ENCODE peak calls at places on chromosomes 1 and 21, in six cellular contexts. P, Y, X, A, Q and G are unnamed samples.

GRCh38 chr1:156489166-156489934 is 11.2 kb downstream of the MEF2D start:
- DNase-seq in A (no peak), P (no peak), Q (peak), X (no peak), Y (peak), G (no peak)

GRCh38 chr1:19323987-19324664 is 12.0 kb downstream of the SLC66A1 start:
- DNase-seq in P (no peak), Q (no peak), A (no peak), X (no peak), Y (no peak), G (no peak)

GRCh38 chr1:32447469-32448185 is 17.2 kb upstream of the ZBTB8B start:
- DNase-seq in Y (no peak), X (no peak), Q (peak), P (peak), A (no peak), G (peak)

GRCh38 chr1:51557168-51557567 is 38.1 kb upstream of the EPS15 start:
- DNase-seq in A (no peak), Q (no peak), Y (no peak), P (no peak), X (no peak), G (no peak)

GRCh38 chr1:36523850-36524249 is 41.1 kb upstream of the CSF3R start:
- DNase-seq in P (no peak), A (no peak), Y (no peak), X (no peak), Q (no peak), G (peak)

GRCh38 chr1:11738783-11739182 is 2.8 kb downstream of the AGTRAP start:
- DNase-seq in Q (no peak), Y (no peak), P (no peak), A (no peak), X (no peak), G (no peak)

GRCh38 chr21:44932366-44933181 is 7.3 kb upstream of the SLX9 start:
- DNase-seq in Q (peak), A (no peak), X (no peak), P (no peak), Y (peak), G (no peak)

GRCh38 chr1:112395832-112396667 is at the start of gene CTTNBP2NL:
- DNase-seq in P (peak), Q (peak), X (no peak), Y (peak), A (peak), G (peak)

GRCh38 chr1:163071381-163072255 is 2.5 kb downstream of the RGS4 start:
- DNase-seq in X (no peak), A (peak), Y (peak), Q (peak), P (peak), G (peak)

GRCh38 chr1:115575661-115576060 is 66.1 kb upstream of the VANGL1 start:
- DNase-seq in Q (no peak), P (no peak), X (no peak), A (no peak), Y (no peak), G (no peak)

GRCh38 chr1:178050084-178050483 is 43.8 kb upstream of the RASAL2 start:
- DNase-seq in A (peak), Q (no peak), X (no peak), Y (no peak), P (no peak), G (no peak)

GRCh38 chr1:89351622-89352311 is 12.1 kb upstream of the GBP6 start:
- DNase-seq in X (no peak), P (no peak), Y (no peak), Q (no peak), A (no peak), G (no peak)

GRCh38 chr1:5142389-5142788 is 488.0 kb downstream of the AJAP1 start:
- DNase-seq in Y (no peak), P (no peak), X (no peak), A (no peak), Q (no peak), G (no peak)

GRCh38 chr1:96559707-96560588 is 161.6 kb upstream of the PTBP2 start:
- DNase-seq in Y (no peak), P (no peak), Q (no peak), X (no peak), A (no peak), G (peak)

GRCh38 chr1:66283583-66284041 is 250.3 kb upstream of the SGIP1 start:
- DNase-seq in X (peak), Y (no peak), P (no peak), A (no peak), Q (no peak), G (no peak)

GRCh38 chr1:221741364-221741970 is 422 bp downstream of the DUSP10 start:
- DNase-seq in P (no peak), A (no peak), Q (peak), Y (peak), X (no peak), G (no peak)

GRCh38 chr1:67941746-67942145 is 108.5 kb upstream of the GNG12 start:
- DNase-seq in A (no peak), X (no peak), Q (no peak), Y (no peak), P (no peak), G (no peak)

GRCh38 chr1:51648180-51649109 is 31.6 kb downstream of the OSBPL9 start:
- DNase-seq in A (peak), P (no peak), Y (peak), X (no peak), Q (peak), G (no peak)

GRCh38 chr1:15969321-15969880 is 6.5 kb downstream of the ZBTB17 start:
- DNase-seq in Y (no peak), X (no peak), Q (no peak), P (no peak), A (no peak), G (no peak)

GRCh38 chr1:197181982-197182381 is 35.5 kb upstream of the ASPM start:
- DNase-seq in X (no peak), P (no peak), A (no peak), Y (no peak), Q (no peak), G (no peak)

GRCh38 chr21:15826147-15826780 is 96.5 kb downstream of the USP25 start:
- DNase-seq in X (peak), Q (peak), A (peak), P (peak), Y (peak), G (peak)

GRCh38 chr1:34984435-34985062 is 598 bp downstream of the TMEM35B start:
- DNase-seq in P (no peak), X (no peak), Q (peak), A (no peak), Y (peak), G (no peak)

GRCh38 chr1:19635646-19636045 is 8.5 kb upstream of the NBL1 start:
- DNase-seq in Q (no peak), A (no peak), Y (no peak), X (no peak), P (no peak), G (no peak)

GRCh38 chr1:41024953-41025352 is 3.4 kb upstream of the SLFNL1 start:
- DNase-seq in X (no peak), P (no peak), A (no peak), Y (no peak), Q (no peak), G (no peak)

GRCh38 chr1:21200767-21201166 is 24.1 kb upstream of the EIF4G3 start:
- DNase-seq in Q (no peak), Y (no peak), A (no peak), X (no peak), P (no peak), G (no peak)

GRCh38 chr1:85708826-85709222 is 591 bp upstream of the ZNHIT6 start:
- DNase-seq in P (no peak), Q (peak), X (no peak), A (peak), Y (no peak), G (no peak)

GRCh38 chr1:906532-907420 is 16.9 kb upstream of the SAMD11 start:
- DNase-seq in X (no peak), A (no peak), Y (peak), Q (peak), P (peak), G (no peak)

GRCh38 chr21:16241021-16241420 is 511.2 kb downstream of the USP25 start:
- DNase-seq in Q (no peak), A (no peak), X (no peak), Y (no peak), P (no peak), G (no peak)

GRCh38 chr1:211145944-211146343 is 12.0 kb upstream of the KCNH1 start:
- DNase-seq in X (no peak), A (no peak), P (no peak), Y (no peak), Q (no peak), G (no peak)

GRCh38 chr1:198269352-198269940 is 112.6 kb downstream of the NEK7 start:
- DNase-seq in Q (no peak), Y (no peak), A (no peak), X (no peak), P (no peak), G (no peak)

GRCh38 chr1:205064741-205065316 is 19.4 kb downstream of the TMEM81 start:
- DNase-seq in A (no peak), X (no peak), Q (no peak), P (no peak), Y (no peak), G (no peak)

GRCh38 chr21:16370176-16370575 is 640.4 kb downstream of the USP25 start:
- DNase-seq in Q (no peak), Y (no peak), X (no peak), P (no peak), A (no peak), G (no peak)

GRCh38 chr1:233993651-233994050 is 89.2 kb downstream of the SLC35F3 start:
- DNase-seq in P (peak), A (no peak), Q (no peak), Y (no peak), X (peak), G (no peak)

GRCh38 chr1:225468270-225469020 is 40.6 kb upstream of the LBR start:
- DNase-seq in P (no peak), Q (no peak), X (no peak), A (no peak), Y (no peak), G (no peak)

GRCh38 chr1:63976006-63976405 is 202.2 kb downstream of the ROR1 start:
- DNase-seq in A (no peak), X (no peak), Y (no peak), Q (no peak), P (no peak), G (no peak)

GRCh38 chr1:18060331-18060730 is 47.3 kb upstream of the IGSF21 start:
- DNase-seq in Q (no peak), A (no peak), Y (no peak), X (no peak), P (no peak), G (no peak)

GRCh38 chr1:185585770-185586169 is 148.4 kb upstream of the HMCN1 start:
- DNase-seq in Y (no peak), P (no peak), X (no peak), A (peak), Q (no peak), G (no peak)

GRCh38 chr1:35264861-35265260 is 3.6 kb upstream of the ZMYM4 start:
- DNase-seq in Q (no peak), A (peak), P (no peak), Y (no peak), X (no peak), G (peak)

GRCh38 chr1:244029137-244029536 is 21.9 kb upstream of the ZBTB18 start:
- DNase-seq in Y (no peak), P (no peak), Q (no peak), X (no peak), A (no peak), G (no peak)

GRCh38 chr1:184973308-184974085 is 811 bp downstream of the NIBAN1 start:
- DNase-seq in A (no peak), X (peak), P (no peak), Y (no peak), Q (peak), G (peak)

GRCh38 chr1:27508139-27508665 is 18.2 kb upstream of the WASF2 start:
- DNase-seq in A (peak), X (no peak), Y (peak), P (no peak), Q (peak), G (no peak)

GRCh38 chr1:27505420-27505680 is 15.4 kb upstream of the WASF2 start:
- DNase-seq in Y (no peak), X (no peak), A (no peak), P (no peak), Q (peak), G (no peak)

GRCh38 chr1:27504588-27505419 is 14.8 kb upstream of the WASF2 start:
- DNase-seq in A (peak), Q (peak), X (no peak), P (no peak), Y (peak), G (no peak)

GRCh38 chr1:27503961-27504587 is 14.1 kb upstream of the WASF2 start:
- DNase-seq in P (no peak), Q (no peak), X (no peak), Y (no peak), A (no peak), G (no peak)

DNA sequence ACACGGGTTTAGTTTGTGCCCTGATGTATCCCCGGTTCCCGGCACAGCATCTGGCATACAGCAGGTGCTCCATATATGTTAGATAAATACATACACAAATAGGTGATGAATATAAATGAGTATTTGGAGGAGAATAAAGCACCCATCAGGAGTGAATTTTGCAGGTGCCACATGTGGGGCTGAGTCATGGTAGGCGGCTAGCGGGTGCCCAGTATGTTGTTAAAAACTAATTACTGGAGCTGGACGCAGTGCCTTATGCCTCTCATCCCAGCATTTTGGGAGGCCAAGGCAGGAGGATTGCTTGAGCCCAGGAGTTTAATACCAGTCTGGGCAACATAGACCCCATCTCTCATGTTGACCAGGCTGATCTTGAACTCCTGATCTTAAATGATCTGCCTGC is 16.7 kb upstream of the WASF2 start:
- DNase-seq in X (no peak), A (no peak), P (no peak), Y (no peak), Q (peak), G (no peak)
- TF ChIP-seq YY1 in X (no peak), A (no peak), P (no peak), Y (no peak), Q (no peak), G (no peak)

GRCh38 chr1:167196185-167196584 is 24.5 kb upstream of the POU2F1 start:
- DNase-seq in Q (no peak), Y (no peak), X (no peak), P (no peak), A (no peak), G (no peak)
- TF ChIP-seq YY1 in Q (no peak), Y (no peak), X (no peak), P (no peak), A (no peak), G (no peak)

GRCh38 chr1:242876021-242876420 is 351.5 kb upstream of the PLD5 start:
- DNase-seq in X (no peak), A (no peak), P (no peak), Q (no peak), Y (no peak), G (no peak)

GRCh38 chr1:242872521-242872920 is 348.0 kb upstream of the PLD5 start:
- DNase-seq in X (no peak), Q (no peak), A (no peak), P (no peak), Y (no peak), G (no peak)

GRCh38 chr1:242877743-242878142 is 353.2 kb upstream of the PLD5 start:
- DNase-seq in Y (no peak), X (no peak), P (no peak), Q (no peak), A (no peak), G (no peak)

GRCh38 chr1:242873661-242874060 is 349.2 kb upstream of the PLD5 start:
- DNase-seq in X (no peak), Q (no peak), A (no peak), P (no peak), Y (no peak), G (no peak)

GRCh38 chr1:242877229-242877628 is 352.7 kb upstream of the PLD5 start:
- DNase-seq in Y (no peak), X (no peak), A (no peak), Q (peak), P (no peak), G (no peak)
- TF ChIP-seq YY1 in Y (no peak), X (no peak), A (no peak), Q (no peak), P (no peak), G (no peak)

GRCh38 chr1:43439781-43440180 is 13.9 kb downstream of the HYI start:
- DNase-seq in Y (no peak), X (no peak), A (no peak), P (no peak), Q (no peak), G (no peak)

GRCh38 chr1:43441894-43442632 is 11.7 kb downstream of the HYI start:
- DNase-seq in P (no peak), A (no peak), X (no peak), Y (no peak), Q (no peak), G (no peak)

GRCh38 chr1:43441166-43441893 is 12.4 kb downstream of the HYI start:
- DNase-seq in Q (no peak), Y (no peak), P (no peak), A (no peak), X (no peak), G (no peak)

GRCh38 chr1:43439121-43439581 is 14.6 kb downstream of the HYI start:
- DNase-seq in P (no peak), Y (no peak), A (no peak), X (no peak), Q (no peak), G (no peak)

GRCh38 chr1:43440358-43440757 is 13.4 kb downstream of the HYI start:
- DNase-seq in Y (no peak), P (no peak), A (no peak), X (no peak), Q (no peak), G (no peak)
- TF ChIP-seq YY1 in Y (no peak), P (no peak), A (no peak), X (no peak), Q (no peak), G (no peak)

DNA sequence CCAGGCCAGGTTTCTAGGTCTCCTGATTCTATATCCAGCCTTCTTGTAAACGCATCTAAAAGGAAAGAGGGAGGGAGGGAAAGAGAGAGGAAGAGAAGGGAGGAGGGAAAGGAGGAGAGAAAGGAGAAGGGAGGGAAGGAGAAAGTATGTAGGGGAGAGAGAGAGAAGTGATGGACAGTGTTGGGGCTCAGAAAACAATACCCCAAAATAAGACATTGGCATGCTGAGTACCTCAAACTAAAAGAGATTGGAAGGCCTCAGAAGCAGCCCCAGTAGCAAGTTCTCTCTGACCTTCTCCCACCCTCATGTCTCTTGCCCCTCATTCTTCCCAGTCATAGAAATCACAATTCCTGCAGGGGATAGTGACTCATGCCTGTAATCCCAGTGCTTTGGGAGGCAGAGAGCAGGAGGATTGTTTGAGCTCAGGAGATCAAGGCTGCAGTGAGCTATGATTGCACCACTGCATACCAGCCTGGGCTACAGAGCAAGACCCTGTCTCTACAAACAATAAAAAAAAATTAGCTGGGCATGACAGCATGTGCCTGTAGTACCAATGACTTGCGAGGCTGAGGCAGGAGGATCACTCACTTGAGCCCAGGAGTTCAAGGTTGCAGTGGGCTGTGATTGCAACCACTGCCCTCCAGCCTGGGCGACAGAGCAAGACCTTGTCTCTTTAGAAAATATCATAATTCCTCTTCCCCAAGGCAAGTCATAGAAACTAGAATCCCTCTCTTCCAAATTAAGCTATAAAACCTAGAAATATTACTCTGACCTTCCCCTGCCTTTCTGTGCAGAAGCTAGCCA is 51.2 kb downstream of the DNTTIP2 start:
- DNase-seq in Y (no peak), A (peak), Q (no peak), P (no peak), X (no peak), G (no peak)
- TF ChIP-seq YY1 in Y (no peak), A (no peak), Q (no peak), P (no peak), X (no peak), G (no peak)

DNA sequence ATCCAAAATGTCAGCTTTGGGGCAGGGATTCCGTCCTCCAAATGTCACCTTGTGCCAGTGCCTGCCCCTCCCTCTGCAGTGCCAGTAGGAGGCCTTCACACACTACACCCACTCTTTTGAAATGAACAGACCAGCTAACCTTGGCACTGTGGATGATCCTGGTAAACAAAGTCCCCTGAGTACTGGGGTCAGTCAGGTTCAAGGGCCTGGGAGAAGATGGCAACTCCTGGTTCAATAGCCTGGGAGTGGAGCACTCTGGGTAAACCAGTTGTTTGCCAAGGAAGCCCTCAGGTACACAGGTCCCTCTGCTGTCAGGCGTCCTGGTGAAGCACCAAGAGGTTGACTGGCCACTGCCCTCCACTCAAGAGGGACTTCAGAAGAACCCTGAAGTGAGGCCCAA is 30.4 kb downstream of the RIPK4 start:
- DNase-seq in X (no peak), Y (no peak), P (no peak), Q (no peak), A (no peak), G (no peak)
- TF ChIP-seq YY1 in X (no peak), Y (no peak), P (no peak), Q (no peak), A (no peak), G (no peak)